ENCODE peak calls at places on chromosomes 16 and 17, in eight cellular contexts. V is NCI-H2081 treated with DMSO at 0.1 percent for 48 hours, Q is WTC11, P is HTR-8/SVneo, R is heart left ventricle, B is cardiac muscle cell, G is fibroblast of gingiva, N is smooth muscle cell of the brain vasculature. F is an unnamed sample.

GRCh38 chr16:83402969-83403368 is 404.8 kb upstream of the HSBP1 start:
- DNase-seq in R (no peak), G (no peak), P (peak), N (peak), B (no peak), V (no peak), Q (no peak), F (no peak)

GRCh38 chr17:7544911-7545310 is 3.9 kb upstream of the TNFSF12 start:
- DNase-seq in B (no peak), G (no peak), N (no peak), Q (no peak), R (no peak), P (no peak), V (no peak), F (no peak)

GRCh38 chr17:41688641-41689496 is at the start of gene EIF1:
- DNase-seq in R (peak), P (peak), G (peak), B (peak), N (peak), Q (peak), V (peak), F (peak)

GRCh38 chr16:21950782-21951521 is 2.2 kb upstream of the UQCRC2 start:
- DNase-seq in B (peak), R (no peak), P (peak), N (peak), Q (no peak), V (no peak), G (peak), F (peak)

GRCh38 chr16:84780063-84780462 is 39.7 kb upstream of the CRISPLD2 start:
- DNase-seq in G (no peak), B (no peak), R (no peak), P (no peak), N (no peak), V (no peak), Q (no peak), F (no peak)

GRCh38 chr17:47906443-47906842 is 10.4 kb downstream of the SP2 start:
- DNase-seq in G (no peak), R (no peak), B (no peak), N (no peak), P (no peak), Q (no peak), V (no peak), F (no peak)

GRCh38 chr17:39872700-39873099 is 4.7 kb downstream of the ZPBP2 start:
- DNase-seq in B (no peak), P (no peak), R (no peak), G (no peak), Q (no peak), N (no peak), V (no peak), F (peak)

GRCh38 chr16:75445298-75445697 is 12.0 kb upstream of the CFDP1 start:
- DNase-seq in P (no peak), Q (no peak), B (no peak), N (no peak), R (no peak), V (no peak), G (no peak), F (no peak)

GRCh38 chr17:66373944-66374817 is 71.8 kb downstream of the PRKCA start:
- DNase-seq in G (no peak), Q (no peak), N (no peak), V (peak), P (no peak), R (peak), B (peak), F (no peak)

GRCh38 chr17:66268247-66268927 is 34.0 kb upstream of the PRKCA start:
- DNase-seq in P (no peak), Q (no peak), N (no peak), B (no peak), R (no peak), V (no peak), G (peak), F (peak)

GRCh38 chr17:31248986-31249385 is 48.1 kb downstream of the OMG start:
- DNase-seq in N (no peak), R (no peak), G (peak), P (peak), Q (no peak), B (no peak), V (no peak), F (peak)

GRCh38 chr16:3007957-3008748 is 4.6 kb upstream of the CLDN9 start:
- DNase-seq in V (no peak), P (no peak), B (peak), R (no peak), G (no peak), Q (peak), N (no peak), F (no peak)

GRCh38 chr17:50902768-50903353 is 36.7 kb upstream of the TOB1 start:
- DNase-seq in G (no peak), P (no peak), V (no peak), Q (no peak), N (no peak), R (no peak), B (no peak), F (no peak)

GRCh38 chr16:26697826-26698225 is 368.9 kb upstream of the C16orf82 start:
- DNase-seq in P (no peak), Q (no peak), R (no peak), G (no peak), B (peak), N (no peak), V (no peak), F (no peak)

GRCh38 chr17:50144845-50145531 is 5.5 kb downstream of the PPP1R9B start:
- DNase-seq in R (peak), G (no peak), P (no peak), Q (no peak), N (no peak), B (no peak), V (no peak), F (no peak)

GRCh38 chr17:54860617-54861468 is 39.8 kb upstream of the TOM1L1 start:
- DNase-seq in N (no peak), P (no peak), R (no peak), V (no peak), G (no peak), Q (no peak), B (peak), F (no peak)

GRCh38 chr16:9533042-9533441 is 441.6 kb downstream of the HAPSTR1 start:
- DNase-seq in G (no peak), P (no peak), B (no peak), N (no peak), Q (no peak), V (no peak), R (no peak), F (no peak)

GRCh38 chr16:21276090-21276489 is 2.0 kb downstream of the CRYM start:
- DNase-seq in G (no peak), N (no peak), B (no peak), Q (no peak), V (no peak), R (no peak), P (no peak), F (no peak)

GRCh38 chr17:49881054-49881402 is 33.2 kb upstream of the TAC4 start:
- DNase-seq in P (no peak), G (no peak), V (no peak), N (no peak), B (no peak), Q (no peak), R (no peak), F (no peak)

GRCh38 chr17:43401293-43401692 is 2.5 kb downstream of the ARL4D start:
- DNase-seq in R (no peak), Q (no peak), B (no peak), G (peak), V (no peak), P (peak), N (no peak), F (peak)

GRCh38 chr16:2271848-2272461 is 4.0 kb upstream of the RNPS1 start:
- DNase-seq in B (no peak), V (no peak), R (no peak), Q (no peak), N (no peak), P (no peak), G (no peak), F (no peak)

GRCh38 chr17:16443390-16444257 is 28.3 kb downstream of the TRPV2 start:
- DNase-seq in Q (no peak), R (no peak), B (no peak), V (no peak), P (no peak), G (no peak), N (no peak), F (no peak)

GRCh38 chr16:59296002-59296401 is 561.9 kb upstream of the GOT2 start:
- DNase-seq in G (peak), Q (no peak), B (no peak), V (no peak), R (no peak), P (no peak), N (no peak), F (no peak)

GRCh38 chr17:32350662-32351418 is 883 bp downstream of the ZNF207 start:
- DNase-seq in B (peak), Q (no peak), V (no peak), P (no peak), N (peak), R (no peak), G (peak), F (peak)

GRCh38 chr17:80035937-80036714 is at the start of gene CCDC40:
- DNase-seq in R (peak), B (peak), V (peak), P (peak), N (no peak), Q (peak), G (peak), F (peak)

GRCh38 chr17:42438600-42439567 is 15.8 kb upstream of the CAVIN1 start:
- DNase-seq in G (no peak), R (no peak), B (no peak), V (no peak), P (no peak), Q (peak), N (no peak), F (peak)

GRCh38 chr16:30142672-30143346 is 19.8 kb upstream of the MAPK3 start:
- DNase-seq in B (no peak), P (no peak), G (no peak), N (no peak), V (no peak), R (no peak), Q (no peak), F (no peak)

GRCh38 chr17:12665263-12666210 is at the start of gene MYOCD:
- DNase-seq in B (peak), R (peak), Q (peak), G (no peak), V (no peak), P (peak), N (no peak), F (peak)

GRCh38 chr17:80861892-80862291 is 129.7 kb upstream of the CHMP6 start:
- DNase-seq in R (peak), B (peak), V (no peak), Q (no peak), P (peak), N (no peak), G (peak), F (peak)

GRCh38 chr16:68091604-68092261 is 6.6 kb downstream of the NFATC3 start:
- DNase-seq in V (peak), Q (no peak), G (peak), R (no peak), B (no peak), P (peak), N (no peak), F (peak)

GRCh38 chr17:60135951-60136666 is 13.7 kb upstream of the CA4 start:
- DNase-seq in Q (no peak), P (no peak), R (no peak), N (no peak), G (no peak), V (no peak), B (no peak), F (no peak)